ENCODE peak calls at places on chromosomes 1 and 21, in four cellular contexts. T is GM23338, B is tibial artery, O is lower lobe of right lung. W is an unnamed sample. For H3K27me3 and H3K36me3, the result is how much of the 10 kb centered on the place peaks cover.

GRCh38 chr1:195804547-195804946 is 803.7 kb downstream of the KCNT2 start:
- DNase-seq in T (no peak), B (no peak), O (no peak), W (no peak)

GRCh38 chr1:165696625-165697100 is 1.7 kb downstream of the ALDH9A1 start:
- DNase-seq in T (no peak), B (peak), O (no peak), W (no peak)

GRCh38 chr1:86151427-86151826 is 5.1 kb downstream of the COL24A1 start:
- DNase-seq in T (no peak), B (no peak), O (no peak), W (no peak)

GRCh38 chr1:237851209-237851845 is 39.4 kb downstream of the ZP4 start:
- DNase-seq in T (peak), B (no peak), O (peak), W (no peak)

GRCh38 chr1:15719721-15720120 is 16.3 kb upstream of the SLC25A34 start:
- DNase-seq in T (no peak), B (no peak), O (no peak), W (no peak)

GRCh38 chr1:111909010-111909409 is 80.5 kb downstream of the KCND3 start:
- DNase-seq in T (peak), B (no peak), O (no peak), W (no peak)

GRCh38 chr1:50610563-50610962 is 187.3 kb upstream of the DMRTA2 start:
- DNase-seq in T (peak), B (no peak), O (no peak), W (no peak)

GRCh38 chr1:22611530-22611947 is 24.9 kb upstream of the C1QA start:
- DNase-seq in T (peak), B (no peak), O (peak), W (no peak)

GRCh38 chr1:243946946-243947345 is 96.9 kb upstream of the AKT3 start:
- DNase-seq in T (peak), B (no peak), O (no peak), W (no peak)

GRCh38 chr1:36156329-36157114 is 562 bp downstream of the MAP7D1 start:
- DNase-seq in T (peak), B (peak), O (peak), W (no peak)

GRCh38 chr1:27517907-27518718 is 28.1 kb upstream of the WASF2 start:
- DNase-seq in T (no peak), B (no peak), O (no peak), W (no peak)

GRCh38 chr1:94339229-94339927 is 78.8 kb upstream of the ABCD3 start:
- DNase-seq in T (no peak), B (no peak), O (no peak), W (no peak)

GRCh38 chr1:85320371-85321131 is 44.1 kb upstream of the BCL10 start:
- DNase-seq in T (no peak), B (no peak), O (no peak), W (no peak)

GRCh38 chr1:245168090-245168489 is 13.3 kb downstream of the KIF26B start:
- DNase-seq in T (no peak), B (no peak), O (peak), W (no peak)

GRCh38 chr1:25610822-25611630 is 5.6 kb upstream of the MAN1C1 start:
- DNase-seq in T (no peak), B (no peak), O (no peak), W (no peak)

GRCh38 chr1:29722598-29722997 is 486.3 kb downstream of the PTPRU start:
- DNase-seq in T (no peak), B (no peak), O (no peak), W (no peak)

GRCh38 chr1:108053291-108054023 is 88.5 kb upstream of the VAV3 start:
- DNase-seq in T (no peak), B (peak), O (no peak), W (no peak)

GRCh38 chr1:199945591-199945990 is 81.9 kb upstream of the NR5A2 start:
- DNase-seq in T (no peak), B (no peak), O (no peak), W (no peak)

GRCh38 chr1:169119405-169119804 is 12.9 kb downstream of the ATP1B1 start:
- DNase-seq in T (no peak), B (no peak), O (no peak), W (no peak)

GRCh38 chr1:162321809-162322422 is 54.7 kb downstream of the SPATA46 start:
- DNase-seq in T (no peak), B (no peak), O (no peak), W (no peak)

GRCh38 chr1:225762002-225762441 is 15.6 kb upstream of the SRP9 start:
- DNase-seq in T (no peak), B (no peak), O (no peak), W (no peak)

GRCh38 chr1:218488986-218489385 is 143.8 kb downstream of the TGFB2 start:
- DNase-seq in T (no peak), B (no peak), O (no peak), W (no peak)

GRCh38 chr21:46161180-46161799 is 5.9 kb upstream of the FTCD start:
- DNase-seq in T (no peak), B (peak), O (no peak), W (no peak)

GRCh38 chr1:214280386-214281029 is 451 bp upstream of the SMYD2 start:
- DNase-seq in T (peak), B (peak), O (peak), W (no peak)

GRCh38 chr1:149844096-149844495 is 55.3 kb upstream of the BOLA1 start:
- DNase-seq in T (peak), B (no peak), O (no peak), W (no peak)

GRCh38 chr1:151653397-151653796 is 41.5 kb downstream of the SNX27 start:
- DNase-seq in T (no peak), B (no peak), O (no peak), W (no peak)

GRCh38 chr1:57133686-57134085 is 167.9 kb upstream of the C8B start:
- DNase-seq in T (no peak), B (no peak), O (no peak), W (no peak)

GRCh38 chr1:66197785-66198184 is 336.2 kb upstream of the SGIP1 start:
- DNase-seq in T (no peak), B (no peak), O (no peak), W (no peak)

GRCh38 chr21:34923202-34923601 is 125.9 kb downstream of the RUNX1 start:
- DNase-seq in T (no peak), B (no peak), O (no peak), W (no peak)
- H3K27me3 ChIP-seq in T (under half), B (under half), O (under half), W (under half)

DNA sequence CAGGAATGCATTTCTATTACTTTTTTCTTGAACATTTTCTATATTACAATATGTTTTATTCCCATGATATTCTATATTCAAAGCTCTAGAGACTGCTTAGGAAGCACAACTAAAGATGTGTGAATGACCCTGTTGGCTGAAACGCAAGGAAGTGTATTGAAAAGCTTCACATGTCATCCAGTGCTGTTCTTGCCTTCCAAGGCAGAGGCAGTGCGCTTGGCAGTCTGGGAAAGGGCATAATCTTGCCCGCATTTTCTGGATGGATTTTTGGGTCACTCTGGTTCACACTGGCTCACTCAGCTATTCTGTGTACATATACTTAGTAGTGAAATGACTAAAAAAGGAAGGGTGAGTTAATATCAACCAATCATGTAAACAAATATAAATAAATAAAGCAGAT is 262.4 kb downstream of the PTPRC start:
- DNase-seq in T (no peak), B (no peak), O (no peak), W (no peak)
- H3K36me3 ChIP-seq in T (under half), B (under half), O (under half), W (under half)

DNA sequence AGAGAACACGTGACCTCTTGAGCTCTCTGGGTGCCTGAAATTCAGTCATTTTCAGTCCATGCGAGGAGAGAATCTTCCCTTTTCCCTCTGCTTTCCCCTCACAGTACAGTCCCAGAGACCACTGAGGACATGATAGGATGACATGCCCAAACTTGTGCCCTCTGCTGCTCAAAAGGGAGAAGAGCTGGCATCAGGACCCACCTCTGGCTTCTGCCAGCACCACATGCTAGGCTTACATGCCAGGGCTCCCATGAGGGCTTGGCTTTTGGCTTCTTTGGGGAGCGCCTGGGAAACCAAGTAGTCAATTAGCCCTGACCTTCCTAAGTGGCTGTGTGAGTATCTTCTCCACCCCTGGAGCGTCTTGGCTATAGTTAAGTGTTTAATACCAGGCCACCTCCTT is 13.8 kb upstream of the KCNQ4 start:
- DNase-seq in T (no peak), B (no peak), O (no peak), W (no peak)
- TF ChIP-seq CTCF in T (peak), B (peak), O (no peak), W (no peak)

GRCh38 chr1:247487057-247487456 is 29.2 kb upstream of the OR2B11 start:
- DNase-seq in T (peak), B (no peak), O (no peak), W (no peak)

DNA sequence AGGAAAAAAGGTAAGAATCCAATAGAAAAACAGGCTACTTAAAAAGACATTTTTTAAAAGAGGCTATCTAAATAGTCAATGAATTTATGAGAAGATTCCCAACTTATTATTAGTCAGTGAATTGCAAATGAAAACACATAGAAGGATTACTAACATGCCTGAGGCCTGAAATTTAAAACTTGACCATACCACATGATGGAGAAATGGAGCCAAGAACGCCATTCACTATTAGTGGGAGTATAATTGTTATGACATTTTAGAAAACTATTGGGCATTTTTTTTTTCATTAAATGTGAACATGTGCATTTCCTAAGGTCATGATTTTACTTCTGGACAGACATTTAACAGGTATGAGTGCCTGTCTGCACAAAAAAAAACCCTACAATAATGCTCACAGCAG is 24.8 kb upstream of the OR2B11 start:
- DNase-seq in T (no peak), B (no peak), O (no peak), W (no peak)
- H3K27me3 ChIP-seq in T (under half), B (under half), O (under half), W (under half)

GRCh38 chr1:53093778-53094532 is 31.9 kb downstream of the PODN start:
- DNase-seq in T (no peak), B (no peak), O (no peak), W (no peak)
- H3K36me3 ChIP-seq in T (under half), B (under half), O (under half), W (under half)

W was measured in thoracic aorta.